ENCODE peak calls at places on chromosome 19, in six cellular contexts. B is heart right ventricle, K is dorsolateral prefrontal cortex, G is Peyer's patch, M is HFF-Myc, D is RWPE2. E is an unnamed sample.

GRCh38 chr19:12843328-12843727 is 5.0 kb downstream of the MAST1 start:
- DNase-seq in B (no peak), K (no peak), G (no peak), M (no peak), D (no peak), E (no peak)

GRCh38 chr19:58474291-58474996 is 1.7 kb upstream of the ZNF446 start:
- DNase-seq in B (no peak), K (no peak), G (no peak), M (no peak), D (no peak), E (no peak)

GRCh38 chr19:14556662-14557188 is 15.1 kb downstream of the NDUFB7 start:
- DNase-seq in B (peak), K (peak), G (peak), M (no peak), D (peak), E (peak)

GRCh38 chr19:49194408-49194807 is 36.8 kb downstream of the TRPM4 start:
- DNase-seq in B (no peak), K (no peak), G (no peak), M (no peak), D (no peak), E (no peak)

GRCh38 chr19:1417145-1417544 is 9.8 kb downstream of the DAZAP1 start:
- DNase-seq in B (no peak), K (peak), G (no peak), M (no peak), D (no peak), E (no peak)

GRCh38 chr19:51333836-51334460 is 8.0 kb downstream of the VSIG10L start:
- DNase-seq in B (no peak), K (no peak), G (no peak), M (no peak), D (no peak), E (no peak)

GRCh38 chr19:6723108-6723618 is 2.7 kb upstream of the C3 start:
- DNase-seq in B (no peak), K (no peak), G (no peak), M (no peak), D (no peak), E (no peak)

GRCh38 chr19:13849991-13850909 is 26.7 kb upstream of the NANOS3 start:
- DNase-seq in B (peak), K (no peak), G (peak), M (no peak), D (no peak), E (peak)

GRCh38 chr19:10808937-10809655 is 26.9 kb downstream of the TMED1 start:
- DNase-seq in B (no peak), K (no peak), G (no peak), M (no peak), D (no peak), E (no peak)

GRCh38 chr19:10952809-10953208 is 8.0 kb upstream of the SMARCA4 start:
- DNase-seq in B (no peak), K (no peak), G (peak), M (no peak), D (no peak), E (peak)

GRCh38 chr19:56099638-56100539 is 21.2 kb downstream of the ZNF787 start:
- DNase-seq in B (peak), K (no peak), G (no peak), M (no peak), D (peak), E (no peak)

GRCh38 chr19:29805026-29805925 is 6.5 kb upstream of the CCNE1 start:
- DNase-seq in B (no peak), K (no peak), G (no peak), M (no peak), D (no peak), E (no peak)

GRCh38 chr19:18590273-18591272 is 2.0 kb downstream of the REX1BD start:
- DNase-seq in B (peak), K (peak), G (no peak), M (no peak), D (peak), E (peak)

GRCh38 chr19:17777840-17778620 is 16.9 kb upstream of the B3GNT3 start:
- DNase-seq in B (peak), K (peak), G (peak), M (no peak), D (peak), E (peak)

GRCh38 chr19:1074512-1075283 is 7.7 kb downstream of the ARHGAP45 start:
- DNase-seq in B (peak), K (peak), G (peak), M (no peak), D (peak), E (peak)

GRCh38 chr19:13051581-13052165 is 51.0 kb downstream of the LYL1 start:
- DNase-seq in B (peak), K (no peak), G (peak), M (no peak), D (peak), E (peak)

GRCh38 chr19:15264061-15264932 is 32.0 kb upstream of the EPHX3 start:
- DNase-seq in B (peak), K (peak), G (peak), M (no peak), D (no peak), E (peak)

GRCh38 chr19:38831142-38831605 is 420 bp downstream of the ECH1 start:
- DNase-seq in B (peak), K (peak), G (peak), M (no peak), D (no peak), E (peak)

GRCh38 chr19:2050349-2050990 is 574 bp downstream of the MKNK2 start:
- DNase-seq in B (no peak), K (no peak), G (peak), M (no peak), D (no peak), E (no peak)

GRCh38 chr19:28585796-28586195 is 627.2 kb downstream of the UQCRFS1 start:
- DNase-seq in B (no peak), K (no peak), G (no peak), M (no peak), D (no peak), E (no peak)

GRCh38 chr19:51187395-51188226 is 37.3 kb upstream of the CD33 start:
- DNase-seq in B (no peak), K (no peak), G (no peak), M (no peak), D (no peak), E (no peak)

GRCh38 chr19:13022859-13023636 is 27.8 kb downstream of the NFIX start:
- DNase-seq in B (peak), K (peak), G (peak), M (peak), D (peak), E (peak)

GRCh38 chr19:2555422-2556220 is 79.7 kb downstream of the GADD45B start:
- DNase-seq in B (no peak), K (no peak), G (no peak), M (no peak), D (no peak), E (no peak)

GRCh38 chr19:30036154-30037129 is 94.4 kb downstream of the URI1 start:
- DNase-seq in B (no peak), K (no peak), G (no peak), M (peak), D (no peak), E (no peak)

GRCh38 chr19:1913781-1914577 is 8.8 kb downstream of the ADAT3 start:
- DNase-seq in B (no peak), K (no peak), G (no peak), M (no peak), D (no peak), E (no peak)

GRCh38 chr19:43468354-43469159 is 3.1 kb upstream of the LYPD3 start:
- DNase-seq in B (no peak), K (no peak), G (no peak), M (no peak), D (no peak), E (no peak)

GRCh38 chr19:17475541-17476115 is 5.3 kb downstream of the SLC27A1 start:
- DNase-seq in B (peak), K (peak), G (no peak), M (no peak), D (no peak), E (peak)

GRCh38 chr19:43610493-43610892 is 1.4 kb upstream of the SRRM5 start:
- DNase-seq in B (no peak), K (no peak), G (no peak), M (no peak), D (no peak), E (no peak)

GRCh38 chr19:2428027-2428690 is 773 bp upstream of the TIMM13 start:
- DNase-seq in B (no peak), K (peak), G (peak), M (no peak), D (peak), E (peak)

GRCh38 chr19:10408511-10409291 is 5.4 kb upstream of the CDC37 start:
- DNase-seq in B (no peak), K (no peak), G (no peak), M (no peak), D (no peak), E (peak)

GRCh38 chr19:44539236-44539819 is 9.9 kb upstream of the CEACAM20 start:
- DNase-seq in B (no peak), K (no peak), G (no peak), M (no peak), D (no peak), E (no peak)

GRCh38 chr19:57587529-57587928 is 3.6 kb downstream of the ZIK1 start:
- DNase-seq in B (no peak), K (no peak), G (no peak), M (no peak), D (no peak), E (no peak)

GRCh38 chr19:16436780-16437179 is 35.0 kb downstream of the EPS15L1 start:
- DNase-seq in B (no peak), K (no peak), G (no peak), M (no peak), D (no peak), E (no peak)
- TF ChIP-seq CTCF in B (no peak), K (no peak), G (no peak), M (no peak), D (no peak), E (no peak)

GRCh38 chr19:3638208-3639193 is 11.9 kb upstream of the CACTIN start:
- DNase-seq in B (no peak), K (no peak), G (no peak), M (no peak), D (no peak), E (no peak)
- TF ChIP-seq CTCF in B (no peak), K (no peak), G (no peak), M (no peak), D (no peak), E (no peak)

DNA sequence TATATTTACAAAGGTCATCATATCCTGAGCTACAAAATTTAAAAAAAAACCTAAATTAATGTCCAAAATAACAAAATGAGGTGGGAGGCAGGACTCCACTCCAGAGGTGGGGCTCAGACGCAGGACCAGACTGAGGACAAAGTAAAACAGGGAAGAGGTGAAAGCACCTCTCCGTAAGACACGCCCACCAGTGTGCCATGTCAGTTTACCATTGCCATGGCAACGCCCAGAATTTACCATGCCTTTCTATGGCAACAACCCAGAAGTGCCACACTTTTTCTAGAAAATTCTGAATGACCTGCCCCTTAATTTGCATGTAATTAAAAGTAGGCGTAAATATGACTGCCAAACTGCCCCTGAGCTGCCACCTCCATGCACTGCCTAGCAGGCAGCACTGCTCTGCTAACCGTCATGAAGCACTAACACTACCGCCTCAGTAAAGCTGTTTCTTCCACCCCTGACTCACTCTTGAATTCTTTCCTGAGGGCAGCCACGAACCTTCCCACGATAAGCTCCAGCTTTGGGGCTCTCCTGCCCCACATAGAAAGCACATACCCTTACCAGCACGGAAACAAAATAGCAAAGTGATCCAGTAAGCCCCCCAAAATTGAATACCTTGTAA is 22.3 kb upstream of the PDCD5 start:
- DNase-seq in B (no peak), K (no peak), G (no peak), M (no peak), D (no peak), E (no peak)
- TF ChIP-seq CTCF in B (no peak), K (no peak), G (no peak), M (no peak), D (no peak), E (no peak)

GRCh38 chr19:45782162-45782623 is at the start of gene DMPK:
- DNase-seq in B (peak), K (no peak), G (peak), M (no peak), D (no peak), E (no peak)

GRCh38 chr19:45785097-45785496 is 2.8 kb upstream of the DMPK start:
- DNase-seq in B (no peak), K (no peak), G (peak), M (no peak), D (no peak), E (no peak)

GRCh38 chr19:45781282-45782161 is 768 bp downstream of the DMPK start:
- DNase-seq in B (peak), K (no peak), G (peak), M (no peak), D (no peak), E (peak)

GRCh38 chr19:45784096-45784495 is 1.8 kb upstream of the DMPK start:
- DNase-seq in B (no peak), K (no peak), G (no peak), M (no peak), D (no peak), E (no peak)

GRCh38 chr19:45782820-45783785 is 813 bp upstream of the DMPK start:
- DNase-seq in B (peak), K (no peak), G (peak), M (no peak), D (no peak), E (peak)
- TF ChIP-seq CTCF in B (no peak), K (no peak), G (no peak), M (no peak), D (peak), E (no peak)

DNA sequence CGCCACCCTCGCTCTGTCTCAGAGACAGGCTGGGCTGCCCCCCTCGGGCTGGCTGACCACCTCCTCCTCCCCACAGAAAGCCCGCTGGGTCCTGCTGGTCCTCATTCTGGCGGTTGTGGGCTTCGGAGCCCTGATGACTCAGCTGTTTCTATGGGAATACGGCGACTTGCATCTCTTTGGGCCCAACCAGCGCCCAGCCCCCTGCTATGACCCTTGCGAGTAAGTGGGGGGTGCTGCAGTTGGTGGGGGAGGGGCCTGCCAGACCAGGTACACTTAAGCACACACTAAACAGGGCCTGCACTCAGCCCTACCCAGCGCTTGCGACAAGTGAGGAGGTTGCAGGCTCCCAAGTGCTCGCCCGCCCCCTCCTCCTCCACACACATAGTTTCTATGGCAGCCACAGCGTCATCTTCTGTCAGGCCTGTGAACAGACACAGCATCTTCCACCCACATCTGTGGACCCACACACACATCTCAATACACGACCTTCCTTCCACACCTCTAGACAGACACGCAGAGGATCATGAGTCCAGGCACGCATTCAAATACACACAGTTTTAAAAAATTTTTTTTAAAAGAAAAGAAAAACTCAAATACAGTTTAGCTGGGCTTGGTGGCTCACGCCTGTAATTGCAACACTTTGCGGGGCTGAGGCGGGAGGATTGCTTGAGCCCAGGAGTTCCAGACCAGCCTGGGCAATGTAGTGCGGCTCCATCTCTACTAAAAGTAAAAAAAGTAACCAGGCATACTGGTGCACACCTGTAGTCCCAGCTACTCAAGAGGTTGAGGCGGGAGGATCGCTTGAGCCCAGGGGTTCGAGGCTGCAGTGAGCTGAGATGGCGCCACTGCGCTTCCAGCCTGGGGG is 18.4 kb downstream of the PLD3 start:
- DNase-seq in B (no peak), K (peak), G (no peak), M (no peak), D (no peak), E (no peak)
- TF ChIP-seq CTCF in B (no peak), K (no peak), G (no peak), M (no peak), D (no peak), E (no peak)

GRCh38 chr19:7815325-7815724 is 14.7 kb upstream of the EVI5L start:
- DNase-seq in B (no peak), K (no peak), G (no peak), M (no peak), D (no peak), E (no peak)
- TF ChIP-seq CTCF in B (no peak), K (no peak), G (no peak), M (no peak), D (no peak), E (no peak)

GRCh38 chr19:48006762-48007161 is 12.3 kb downstream of the ELSPBP1 start:
- DNase-seq in B (no peak), K (no peak), G (no peak), M (no peak), D (no peak), E (no peak)
- TF ChIP-seq CTCF in B (no peak), K (no peak), G (no peak), M (peak), D (no peak), E (no peak)

DNA sequence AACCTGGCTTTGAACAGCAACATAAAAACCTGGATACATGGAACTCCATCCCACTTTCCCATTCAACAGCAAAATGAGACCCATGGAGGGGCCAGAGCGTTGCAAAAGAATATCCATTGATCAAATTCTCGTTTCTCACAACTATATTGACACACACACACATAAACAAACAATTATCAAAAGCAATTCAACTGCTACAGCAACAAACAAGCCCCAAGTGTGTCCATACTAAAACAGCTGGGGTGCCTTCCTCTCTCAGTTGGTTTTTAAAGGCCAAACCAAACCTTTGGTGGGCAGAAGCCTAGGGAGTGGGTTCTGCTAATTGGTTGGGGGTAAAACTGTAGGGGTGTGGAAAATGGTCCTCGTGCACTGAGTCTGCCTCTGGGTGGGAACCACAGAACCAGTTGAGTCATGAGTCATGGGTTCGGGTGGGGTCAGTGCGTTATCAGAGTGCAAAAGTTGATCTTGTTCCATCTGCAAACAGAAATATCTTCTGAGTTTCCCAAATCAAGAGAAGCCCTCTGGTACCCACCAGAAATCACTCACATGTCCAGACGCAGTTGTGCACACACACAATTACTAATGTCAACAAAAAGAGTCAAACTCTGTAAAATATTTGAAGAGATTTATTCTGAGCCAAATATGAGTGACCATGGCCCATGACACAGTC is 18.5 kb downstream of the GPR42 start:
- DNase-seq in B (no peak), K (no peak), G (no peak), M (no peak), D (no peak), E (no peak)
- TF ChIP-seq CTCF in B (no peak), K (no peak), G (no peak), M (no peak), D (no peak), E (no peak)

GRCh38 chr19:52351512-52351911 is 15.5 kb downstream of the ZNF610 start:
- DNase-seq in B (no peak), K (no peak), G (no peak), M (no peak), D (no peak), E (no peak)
- TF ChIP-seq CTCF in B (no peak), K (no peak), G (no peak), M (no peak), D (no peak), E (no peak)

E was measured in transverse colon.